ENCODE peak calls at places on chromosome 13, in four cellular contexts. P is fibroblast of lung, Z is cardiac muscle cell, Y is left lung. R is an unnamed sample.

GRCh38 chr13:47845981-47846380 is 155.1 kb downstream of the SUCLA2 start:
- DNase-seq in Z (no peak), Y (no peak), P (no peak), R (no peak)

GRCh38 chr13:114065926-114066774 is 66.3 kb downstream of the RASA3 start:
- DNase-seq in P (no peak), Y (peak), Z (no peak), R (no peak)

GRCh38 chr13:20940083-20940482 is 37.5 kb upstream of the XPO4 start:
- DNase-seq in P (peak), Z (no peak), Y (no peak), R (peak)

GRCh38 chr13:28026508-28026907 is 38.0 kb upstream of the URAD start:
- DNase-seq in Y (no peak), Z (no peak), P (no peak), R (no peak)

GRCh38 chr13:42272776-42273175 is 824 bp downstream of the AKAP11 start:
- DNase-seq in Y (no peak), P (no peak), Z (no peak), R (no peak)

GRCh38 chr13:30908416-30908980 is 2.4 kb downstream of the MEDAG start:
- DNase-seq in Z (no peak), Y (no peak), P (peak), R (no peak)

GRCh38 chr13:30394798-30395191 is 27.5 kb upstream of the UBE2L5 start:
- DNase-seq in Z (no peak), P (no peak), Y (no peak), R (no peak)

GRCh38 chr13:59088716-59089115 is 1075.0 kb downstream of the DIAPH3 start:
- DNase-seq in Y (no peak), P (peak), Z (no peak), R (peak)

GRCh38 chr13:25330541-25330940 is 29.1 kb downstream of the NUP58 start:
- DNase-seq in Y (no peak), P (peak), Z (no peak), R (peak)

GRCh38 chr13:28258401-28258800 is 120.1 kb downstream of the PAN3 start:
- DNase-seq in Z (no peak), Y (no peak), P (no peak), R (no peak)

GRCh38 chr13:86082116-86082515 is 282.9 kb upstream of the SLITRK6 start:
- DNase-seq in P (peak), Y (no peak), Z (no peak), R (no peak)

GRCh38 chr13:94731028-94731427 is 18.7 kb upstream of the SOX21 start:
- DNase-seq in Z (no peak), Y (no peak), P (no peak), R (no peak)

GRCh38 chr13:100544866-100545683 is 43.5 kb downstream of the GGACT start:
- DNase-seq in Y (peak), P (no peak), Z (no peak), R (no peak)

GRCh38 chr13:43180837-43181236 is 157.5 kb downstream of the DNAJC15 start:
- DNase-seq in Y (peak), P (no peak), Z (no peak), R (no peak)

GRCh38 chr13:113090415-113090770 is 15.2 kb upstream of the F7 start:
- DNase-seq in P (no peak), Z (no peak), Y (peak), R (no peak)

GRCh38 chr13:52348983-52349780 is 56.8 kb downstream of the THSD1 start:
- DNase-seq in P (peak), Z (no peak), Y (no peak), R (peak)
- H3K4me3 ChIP-seq in P (no peak), Z (no peak), Y (no peak), R (no peak)

GRCh38 chr13:45817833-45818232 is 33.7 kb downstream of the SIAH3 start:
- DNase-seq in P (no peak), Z (no peak), Y (no peak), R (no peak)
- TF ChIP-seq CTCF in P (no peak), Z (peak), Y (no peak), R (no peak)

GRCh38 chr13:98749501-98749900 is 3.0 kb downstream of the SLC15A1 start:
- DNase-seq in Z (no peak), Y (no peak), P (peak), R (peak)

GRCh38 chr13:98752111-98752941 is at the start of gene SLC15A1:
- DNase-seq in Z (peak), Y (no peak), P (no peak), R (no peak)

GRCh38 chr13:98755116-98755515 is 2.6 kb upstream of the SLC15A1 start:
- DNase-seq in P (no peak), Y (no peak), Z (no peak), R (no peak)

GRCh38 chr13:98752942-98753290 is 444 bp upstream of the SLC15A1 start:
- DNase-seq in Y (no peak), P (no peak), Z (no peak), R (no peak)

DNA sequence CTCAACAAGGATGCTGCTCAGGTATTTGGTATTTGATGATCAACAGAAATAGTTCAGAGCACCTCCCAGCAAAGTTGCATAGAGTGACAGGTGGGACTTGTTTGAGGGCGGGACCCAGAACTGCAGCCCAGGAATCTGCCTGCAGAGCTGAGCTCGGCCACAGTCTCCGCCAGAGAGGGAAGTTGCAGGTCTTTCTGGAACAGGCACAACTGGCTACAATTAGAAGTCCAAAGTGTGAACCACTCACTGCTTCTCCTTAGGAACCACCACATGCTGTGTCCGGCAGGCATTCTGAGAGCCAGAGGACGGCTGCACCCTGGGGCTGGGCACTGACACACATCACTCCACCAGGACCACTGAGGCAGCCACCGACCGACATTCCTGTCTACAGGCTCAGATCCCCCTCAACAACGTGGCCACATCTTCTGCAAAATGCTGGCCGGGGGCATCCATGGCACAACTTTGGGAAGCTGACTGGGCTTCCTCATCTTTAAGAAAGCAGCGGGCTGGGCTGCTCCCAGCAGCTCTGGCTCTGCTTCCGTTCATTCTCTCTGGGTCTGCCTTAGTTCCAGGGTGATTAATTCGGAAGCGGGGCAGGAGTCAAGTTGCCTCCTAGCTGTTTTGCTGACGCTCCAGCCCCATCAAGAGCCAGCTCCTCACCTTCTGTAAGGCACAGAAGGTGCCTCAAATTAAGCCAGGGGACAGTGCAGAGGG is 918 bp downstream of the SLC15A1 start:
- DNase-seq in Z (peak), Y (no peak), P (peak), R (peak)
- H3K4me3 ChIP-seq in Z (no peak), Y (peak), P (no peak), R (no peak)

DNA sequence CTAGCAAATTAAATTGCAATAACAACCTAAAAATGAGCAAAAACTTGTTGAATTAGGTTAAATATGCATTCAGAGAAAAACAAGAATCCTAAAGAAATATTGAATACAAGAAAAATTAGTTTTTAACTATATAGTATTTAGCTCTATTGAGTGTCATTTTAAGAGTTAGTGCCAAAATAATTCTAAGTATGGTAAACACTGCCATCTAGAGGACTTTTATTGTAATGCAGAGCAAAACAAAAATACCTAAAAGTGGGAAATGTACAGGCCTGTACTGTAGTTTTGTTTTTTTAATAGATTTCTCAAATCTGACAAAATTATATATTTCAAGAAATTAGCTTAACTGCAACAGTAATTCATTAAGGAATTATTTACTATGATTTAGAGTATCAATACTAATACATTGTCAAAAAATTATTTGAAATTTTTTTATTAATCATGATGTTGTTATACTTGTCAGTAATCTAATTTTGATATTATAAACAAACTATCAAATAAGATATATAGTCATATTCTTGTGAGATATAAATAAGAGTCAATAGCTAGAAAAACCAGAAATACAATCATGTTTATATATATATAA is 8.2 kb upstream of the PCDH9 start:
- DNase-seq in Z (peak), P (peak), Y (no peak), R (peak)
- TF ChIP-seq CTCF in Z (peak), P (no peak), Y (peak), R (peak)

DNA sequence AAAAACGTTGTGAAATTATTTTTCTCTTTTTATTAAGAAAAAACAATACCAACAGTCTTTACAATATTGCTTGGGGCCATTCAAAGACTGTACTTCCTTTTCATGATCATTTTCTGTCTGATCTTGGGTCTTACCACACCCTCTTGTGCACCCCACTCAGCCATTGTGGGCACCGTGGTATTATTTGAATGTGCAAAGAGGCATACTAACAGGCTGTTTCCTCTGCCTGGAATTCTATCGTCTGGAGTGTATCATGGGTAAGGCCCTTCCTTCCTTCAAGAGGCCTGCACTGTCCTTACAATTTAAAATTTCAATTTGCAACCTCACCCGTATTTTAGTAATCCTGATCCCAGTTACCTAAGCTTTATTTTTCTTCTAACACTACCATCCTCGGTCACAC is 76.5 kb downstream of the FGF14 start:
- DNase-seq in P (no peak), Z (no peak), Y (no peak), R (no peak)
- H3K4me3 ChIP-seq in P (no peak), Z (no peak), Y (no peak), R (no peak)